ENCODE peak calls at places on chromosomes 16 and 17, in six cellular contexts. R is heart left ventricle; U is cerebellar cortex; F is A172; T is aorta; Q is Jurkat, Clone E6-1. H is an unnamed sample.
A peak's percentile ranks its signal among the peaks of the same experiment; 100 is the strongest.

GRCh38 chr17:17613708-17614114 is 22.2 kb upstream of the PEMT start:
- DNase-seq in R (no peak), U (peak; percentile 82), F (peak; percentile 76), T (no peak), Q (peak; percentile 77), H (peak; percentile 75)

GRCh38 chr16:52498640-52499039 is 48.3 kb downstream of the TOX3 start:
- DNase-seq in R (no peak), U (no peak), F (no peak), T (no peak), Q (no peak), H (no peak)

GRCh38 chr17:61009619-61010018 is 332.0 kb downstream of the BCAS3 start:
- DNase-seq in R (no peak), U (peak; percentile 56), F (no peak), T (no peak), Q (no peak), H (peak; percentile 68)

GRCh38 chr17:14201087-14201486 is 35.6 kb downstream of the CDRT15 start:
- DNase-seq in R (no peak), U (no peak), F (no peak), T (no peak), Q (peak; percentile 93), H (no peak)

GRCh38 chr16:85221081-85221809 is 109.0 kb upstream of the CIBAR2 start:
- DNase-seq in R (no peak), U (no peak), F (no peak), T (no peak), Q (no peak), H (no peak)

GRCh38 chr16:68921654-68922053 is 78.3 kb downstream of the TANGO6 start:
- DNase-seq in R (no peak), U (no peak), F (peak; percentile 69), T (no peak), Q (no peak), H (no peak)

GRCh38 chr17:56598471-56598870 is 5.0 kb downstream of the NOG start:
- DNase-seq in R (no peak), U (no peak), F (peak; percentile 75), T (no peak), Q (no peak), H (no peak)

GRCh38 chr17:63649813-63650212 is 27.6 kb downstream of the MAP3K3 start:
- DNase-seq in R (no peak), U (no peak), F (no peak), T (no peak), Q (peak; percentile 11), H (no peak)

GRCh38 chr17:27623578-27623977 is 7.4 kb upstream of the LGALS9 start:
- DNase-seq in R (no peak), U (no peak), F (no peak), T (no peak), Q (no peak), H (no peak)

GRCh38 chr16:19169081-19169639 is 1.1 kb downstream of the SYT17 start:
- DNase-seq in R (no peak), U (no peak), F (no peak), T (no peak), Q (no peak), H (no peak)

GRCh38 chr17:8069587-8069860 is 18.0 kb downstream of the ALOX12B start:
- DNase-seq in R (no peak), U (no peak), F (no peak), T (peak; percentile 30), Q (no peak), H (no peak)

GRCh38 chr16:2948807-2949704 is 15.0 kb upstream of the KREMEN2 start:
- DNase-seq in R (peak; percentile 51), U (no peak), F (no peak), T (no peak), Q (no peak), H (no peak)

GRCh38 chr16:9053006-9053601 is 38.3 kb upstream of the HAPSTR1 start:
- DNase-seq in R (peak; percentile 65), U (peak; percentile 88), F (peak; percentile 79), T (peak; percentile 79), Q (no peak), H (peak; percentile 65)

GRCh38 chr17:34626141-34626681 is 46.8 kb downstream of the TMEM132E start:
- DNase-seq in R (no peak), U (no peak), F (no peak), T (no peak), Q (no peak), H (peak; percentile 29)

GRCh38 chr17:74780443-74781238 is 4.5 kb upstream of the NAT9 start:
- DNase-seq in R (no peak), U (peak; percentile 68), F (peak; percentile 80), T (no peak), Q (peak; percentile 44), H (peak; percentile 64)

GRCh38 chr16:4344659-4345438 is 6.3 kb downstream of the PAM16 start:
- DNase-seq in R (no peak), U (peak; percentile 71), F (no peak), T (no peak), Q (no peak), H (peak; percentile 77)

GRCh38 chr17:40542562-40543411 is 22.5 kb downstream of the CCR7 start:
- DNase-seq in R (peak; percentile 81), U (no peak), F (no peak), T (peak; percentile 91), Q (no peak), H (no peak)

GRCh38 chr17:44556114-44556853 is 1.0 kb upstream of the FZD2 start:
- DNase-seq in R (no peak), U (peak; percentile 79), F (peak; percentile 71), T (no peak), Q (peak; percentile 68), H (peak; percentile 54)

GRCh38 chr16:27366687-27367462 is 35.1 kb upstream of the IL21R start:
- DNase-seq in R (no peak), U (no peak), F (no peak), T (no peak), Q (no peak), H (no peak)

GRCh38 chr16:59826767-59827166 is 1092.7 kb upstream of the GOT2 start:
- DNase-seq in R (no peak), U (no peak), F (no peak), T (no peak), Q (no peak), H (no peak)

GRCh38 chr17:81274471-81274855 is 20.6 kb downstream of the SLC38A10 start:
- DNase-seq in R (no peak), U (no peak), F (no peak), T (no peak), Q (no peak), H (no peak)

GRCh38 chr17:43868236-43868994 is 21.4 kb downstream of the CD300LG start:
- DNase-seq in R (no peak), U (no peak), F (no peak), T (no peak), Q (no peak), H (no peak)

GRCh38 chr16:27639588-27640276 is 89.8 kb downstream of the KATNIP start:
- DNase-seq in R (no peak), U (peak; percentile 67), F (peak; percentile 56), T (no peak), Q (peak; percentile 36), H (peak; percentile 68)

GRCh38 chr16:2919511-2920255 is 8.0 kb downstream of the FLYWCH1 start:
- DNase-seq in R (no peak), U (peak; percentile 84), F (peak; percentile 72), T (no peak), Q (peak; percentile 51), H (peak; percentile 83)

GRCh38 chr17:9003355-9004131 is 17.8 kb upstream of the NTN1 start:
- DNase-seq in R (no peak), U (no peak), F (no peak), T (peak; percentile 85), Q (no peak), H (no peak)

GRCh38 chr16:28259091-28259780 is 33.1 kb upstream of the SBK1 start:
- DNase-seq in R (peak; percentile 62), U (peak; percentile 21), F (no peak), T (no peak), Q (no peak), H (peak; percentile 50)

GRCh38 chr16:70749681-70750601 is 51.0 kb downstream of the VAC14 start:
- DNase-seq in R (peak; percentile 64), U (no peak), F (peak; percentile 74), T (no peak), Q (no peak), H (peak; percentile 61)